ENCODE peak calls at places on chromosomes 3 and 15, in nine cellular contexts. B is epithelial cell of esophagus; M is Ammon's horn; C is pulmonary artery endothelial cell; P is AG08395; K is lung microvascular endothelial cell; H is stimulated activated CD8-positive, alpha-beta memory T cell treated with anti-CD3 and anti-CD28 coated beads, Interleukin-7, amount 100 ng/mL, for 1 hour; D is H9; N is RWPE1. L is an unnamed sample.

GRCh38 chr3:61562042-61562809 is 855 bp downstream of the PTPRG start:
- DNase-seq in P (no peak), M (no peak), N (no peak), K (peak), H (no peak), C (no peak), B (no peak), D (no peak), L (no peak)

GRCh38 chr3:123271466-123272159 is 69.9 kb downstream of the SEC22A start:
- DNase-seq in N (no peak), D (no peak), B (no peak), H (no peak), C (no peak), P (no peak), M (no peak), K (no peak), L (no peak)

GRCh38 chr3:27486328-27486727 is 2.1 kb upstream of the SLC4A7 start:
- DNase-seq in M (no peak), D (no peak), B (no peak), H (no peak), P (no peak), K (no peak), C (no peak), N (no peak), L (no peak)

GRCh38 chr15:50137330-50137761 is 18.3 kb upstream of the ATP8B4 start:
- DNase-seq in H (no peak), N (peak), B (peak), K (peak), C (no peak), M (no peak), P (peak), D (no peak), L (peak)

GRCh38 chr3:85710490-85710889 is 751.7 kb downstream of the CADM2 start:
- DNase-seq in M (no peak), N (peak), H (no peak), B (peak), C (no peak), K (no peak), P (no peak), D (no peak), L (peak)

GRCh38 chr3:37348736-37349396 is 174.5 kb upstream of the LRRFIP2 start:
- DNase-seq in C (no peak), N (no peak), B (no peak), P (no peak), H (no peak), D (no peak), M (no peak), K (no peak), L (no peak)

GRCh38 chr3:48561045-48561736 is 2.4 kb downstream of the UCN2 start:
- DNase-seq in D (peak), K (peak), H (no peak), M (peak), N (no peak), C (no peak), B (peak), P (peak), L (no peak)

GRCh38 chr3:32841875-32842505 is 24.2 kb downstream of the TRIM71 start:
- DNase-seq in H (no peak), B (peak), C (no peak), M (no peak), D (no peak), N (no peak), P (no peak), K (peak), L (peak)

GRCh38 chr15:39153718-39154117 is 427.2 kb upstream of the THBS1 start:
- DNase-seq in K (no peak), P (peak), N (no peak), H (no peak), B (peak), M (peak), D (no peak), C (no peak), L (no peak)

GRCh38 chr3:141275032-141275422 is 43.4 kb downstream of the PXYLP1 start:
- DNase-seq in N (peak), D (no peak), C (no peak), M (no peak), K (peak), H (no peak), P (peak), B (peak), L (peak)

GRCh38 chr15:74311734-74312444 is 55.6 kb downstream of the CYP11A1 start:
- DNase-seq in D (peak), P (peak), K (peak), M (no peak), N (peak), H (no peak), C (no peak), B (peak), L (no peak)

L was measured in bronchial epithelial cell.